ENCODE peak calls at places on chromosomes 4 and X, in six cellular contexts. G is ovary; Z is esophagus muscularis mucosa; W is CD4-positive, alpha-beta memory T cell; J is effector memory CD4-positive, alpha-beta T cell; V is tibial nerve. L is an unnamed sample. For H3K9me3, the result is how much of the 10 kb centered on the place peaks cover.

GRCh38 chr4:1705732-1706131 is 6.4 kb downstream of the SLBP start:
- DNase-seq in V (no peak), Z (no peak), J (no peak), W (no peak), G (no peak), L (no peak)

GRCh38 chr4:138979742-138980141 is 35.8 kb upstream of the NOCT start:
- DNase-seq in J (no peak), Z (no peak), W (no peak), V (no peak), G (no peak), L (no peak)

GRCh38 chr4:42150653-42151567 is 1.5 kb downstream of the BEND4 start:
- DNase-seq in Z (no peak), V (no peak), J (no peak), G (no peak), W (no peak), L (no peak)

GRCh38 chr4:78032446-78032845 is 24.7 kb upstream of the FRAS1 start:
- DNase-seq in J (no peak), W (no peak), Z (no peak), V (no peak), G (no peak), L (no peak)

GRCh38 chrX:44343412-44343942 is at the start of gene EFHC2:
- DNase-seq in G (peak), V (peak), J (peak), Z (no peak), W (peak), L (peak)

GRCh38 chr4:113469023-113469390 is 292.5 kb downstream of the CAMK2D start:
- DNase-seq in G (no peak), J (no peak), W (no peak), Z (no peak), V (no peak), L (no peak)

GRCh38 chr4:186472948-186473347 is 82.4 kb downstream of the MTNR1A start:
- DNase-seq in V (no peak), G (no peak), W (no peak), Z (peak), J (no peak), L (no peak)

GRCh38 chr4:10587697-10588096 is 96.9 kb downstream of the CLNK start:
- DNase-seq in Z (no peak), J (no peak), W (no peak), G (no peak), V (no peak), L (no peak)

GRCh38 chrX:116181300-116181699 is 10.8 kb downstream of the AGTR2 start:
- DNase-seq in G (no peak), W (no peak), V (no peak), J (no peak), Z (no peak), L (no peak)

GRCh38 chr4:108754327-108754726 is 8.5 kb downstream of the ETNPPL start:
- DNase-seq in Z (no peak), G (no peak), V (no peak), J (no peak), W (no peak), L (no peak)

GRCh38 chr4:149518471-149518870 is 297.2 kb downstream of the IQCM start:
- DNase-seq in Z (no peak), V (no peak), J (no peak), G (no peak), W (no peak), L (no peak)

GRCh38 chr4:155571184-155571944 is 95.3 kb upstream of the GUCY1A1 start:
- DNase-seq in W (no peak), G (no peak), Z (no peak), V (no peak), J (no peak), L (no peak)

GRCh38 chr4:925171-925570 is 6.9 kb downstream of the GAK start:
- DNase-seq in Z (no peak), W (no peak), J (no peak), V (no peak), G (peak), L (no peak)

DNA sequence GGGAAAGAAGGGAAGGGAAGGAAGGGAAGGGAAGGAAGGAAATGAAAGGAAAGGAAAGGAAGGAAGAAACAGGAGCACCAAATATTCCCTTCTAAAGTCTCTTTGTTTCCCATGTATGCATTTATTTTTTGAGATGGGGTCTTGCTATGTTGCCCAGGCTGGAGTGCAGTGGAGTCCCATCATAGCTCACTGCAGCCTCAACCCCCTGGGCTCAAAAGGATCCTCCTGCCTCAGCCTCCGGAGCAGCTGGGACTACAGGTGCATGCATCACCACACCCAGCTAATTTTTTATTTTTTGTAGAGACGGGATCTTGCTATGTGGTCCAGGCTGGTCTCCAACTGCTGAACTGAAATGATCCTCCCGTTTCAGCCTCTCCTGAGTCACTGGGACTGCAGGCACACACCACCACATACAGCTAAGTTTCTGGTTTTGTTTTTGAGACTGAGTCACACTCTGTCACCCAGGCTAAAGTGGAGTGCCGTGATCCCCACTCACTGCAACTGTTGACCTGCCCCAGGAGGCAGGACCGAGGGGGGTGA is 102.8 kb downstream of the CRLF2 start:
- DNase-seq in J (no peak), G (no peak), Z (no peak), V (no peak), W (no peak), L (no peak)
- H3K9me3 ChIP-seq in J (under half), G (under half), Z (under half), V (under half), W (under half), L (under half)

GRCh38 chr4:116020141-116020722 is 906.8 kb upstream of the NDST4 start:
- DNase-seq in Z (no peak), J (no peak), W (no peak), V (no peak), G (no peak), L (no peak)
- H3K9me3 ChIP-seq in Z (under half), J (under half), W (under half), V (under half), G (under half), L (under half)

DNA sequence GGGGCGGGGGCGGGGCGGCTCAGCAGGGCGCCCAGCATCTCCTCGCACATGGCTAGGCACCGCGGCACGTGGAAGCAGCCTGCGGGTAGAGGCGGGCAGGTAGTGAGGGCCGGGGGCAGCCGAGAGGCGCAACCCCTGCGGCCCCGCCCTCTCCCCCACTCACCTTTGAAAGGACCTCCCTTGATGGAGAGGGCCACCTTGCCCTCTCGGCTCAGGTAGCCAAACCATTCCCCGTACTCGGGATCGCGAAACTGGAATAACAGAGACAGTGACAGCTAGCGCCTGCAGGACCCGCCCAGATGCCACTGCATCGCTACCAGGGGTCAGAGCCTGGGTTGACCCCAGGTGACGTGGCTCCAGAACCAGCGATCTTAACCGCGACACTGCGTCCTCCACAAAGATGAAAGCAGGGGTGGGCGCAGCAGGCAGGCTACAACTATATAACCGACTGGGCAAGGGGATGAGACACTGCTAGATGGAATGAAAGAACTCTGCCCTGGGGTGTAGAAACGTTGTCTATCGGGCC is 552 bp upstream of the NAA10 start:
- DNase-seq in V (no peak), J (no peak), G (no peak), Z (no peak), W (no peak), L (no peak)
- H3K9me3 ChIP-seq in V (under half), J (under half), G (under half), Z (under half), W (under half), L (under half)

GRCh38 chrX:55640854-55641253 is 17.7 kb downstream of the FOXR2 start:
- DNase-seq in W (no peak), J (no peak), Z (no peak), V (no peak), G (no peak), L (no peak)
- H3K9me3 ChIP-seq in W (under half), J (under half), Z (under half), V (under half), G (under half), L (under half)

DNA sequence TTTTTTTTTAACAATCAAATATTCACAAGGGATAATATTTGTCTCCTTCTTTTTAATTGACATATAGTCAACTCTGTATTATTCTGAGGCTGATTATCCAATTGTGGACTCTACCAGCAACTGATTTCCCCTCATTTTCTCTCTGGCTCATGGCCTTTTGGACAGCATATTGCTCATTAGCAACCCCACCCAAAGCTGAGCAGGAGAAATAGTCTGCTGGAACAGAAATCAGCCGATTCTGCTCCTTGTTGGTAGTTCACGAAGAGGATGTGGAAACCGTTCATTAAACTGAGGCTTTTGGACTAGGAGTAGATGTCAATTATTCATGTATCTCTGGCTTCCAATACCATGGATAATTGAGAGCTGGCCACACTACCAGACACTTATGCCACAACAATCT is 428.4 kb upstream of the INTU start:
- DNase-seq in G (no peak), V (no peak), J (no peak), Z (no peak), W (no peak), L (no peak)
- H3K9me3 ChIP-seq in G (under half), V (under half), J (under half), Z (under half), W (under half), L (under half)